ENCODE peak calls at places on chromosomes 7 and 10, in six cellular contexts. Y is HepG2, O is GM12878, P is SK-N-SH, I is K562, K is GM12892. G is an unnamed sample.

GRCh38 chr10:14396441-14397048 is 65.8 kb upstream of the FRMD4A start:
- DNase-seq in Y (no peak), O (no peak), P (peak), I (peak), K (no peak), G (no peak)

GRCh38 chr7:52712938-52713337 is 322.5 kb upstream of the POM121L12 start:
- DNase-seq in Y (no peak), O (no peak), P (no peak), I (no peak), K (no peak), G (no peak)

GRCh38 chr7:84159435-84159834 is 35.2 kb downstream of the SEMA3A start:
- DNase-seq in Y (no peak), O (no peak), P (no peak), I (no peak), K (no peak), G (no peak)

GRCh38 chr10:33195608-33196376 is 138.7 kb downstream of the NRP1 start:
- DNase-seq in Y (peak), O (no peak), P (no peak), I (no peak), K (no peak), G (no peak)

GRCh38 chr7:28605427-28605826 is 193.1 kb downstream of the CREB5 start:
- DNase-seq in Y (no peak), O (no peak), P (no peak), I (no peak), K (no peak), G (no peak)

GRCh38 chr7:48094861-48095293 is 5.8 kb downstream of the UPP1 start:
- DNase-seq in Y (no peak), O (no peak), P (no peak), I (no peak), K (no peak), G (no peak)

GRCh38 chr10:126562209-126562680 is 108.2 kb downstream of the C10orf90 start:
- DNase-seq in Y (no peak), O (no peak), P (no peak), I (no peak), K (no peak), G (no peak)

GRCh38 chr10:89705466-89705865 is 4.1 kb downstream of the KIF20B start:
- DNase-seq in Y (no peak), O (no peak), P (no peak), I (no peak), K (no peak), G (no peak)

GRCh38 chr7:2100278-2101205 is 132.2 kb downstream of the MAD1L1 start:
- DNase-seq in Y (peak), O (peak), P (peak), I (no peak), K (peak), G (peak)

GRCh38 chr7:128347573-128348147 is 4.0 kb upstream of the RBM28 start:
- DNase-seq in Y (peak), O (no peak), P (peak), I (peak), K (no peak), G (no peak)

GRCh38 chr7:105830405-105831218 is 45.8 kb downstream of the ATXN7L1 start:
- DNase-seq in Y (peak), O (no peak), P (peak), I (no peak), K (no peak), G (no peak)

DNA sequence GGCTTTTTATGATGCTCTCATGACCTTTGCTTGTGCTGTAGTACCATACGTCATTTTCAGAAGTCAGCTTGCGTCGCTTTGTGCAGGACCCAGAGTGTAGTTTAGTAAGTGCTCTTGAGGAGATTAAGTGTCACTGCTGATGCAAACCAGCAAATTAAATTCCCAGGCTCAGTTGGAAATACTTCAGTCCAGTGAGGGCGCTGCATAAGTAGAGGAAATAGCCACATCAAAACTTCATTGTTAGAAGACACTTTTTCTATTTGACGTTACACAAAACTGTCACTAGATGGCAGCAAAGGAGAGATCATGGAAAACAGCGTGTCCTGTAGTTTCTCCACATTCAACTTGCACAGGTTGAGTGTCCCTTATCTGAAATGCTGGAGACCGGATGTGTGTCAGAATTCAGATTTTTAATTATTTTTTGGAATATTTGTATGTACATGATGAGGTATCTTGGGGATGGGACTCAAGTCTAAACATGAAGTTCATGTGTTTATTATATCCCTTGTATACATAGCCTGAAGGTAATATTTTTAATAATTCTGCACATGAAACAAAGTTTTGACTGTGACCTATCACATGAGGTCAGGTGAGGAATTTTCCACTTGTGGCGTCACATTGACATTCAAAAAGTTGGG is 7.9 kb downstream of the ZNF22 start:
- DNase-seq in Y (peak), O (peak), P (peak), I (peak), K (no peak), G (no peak)
- TF ChIP-seq TAF1 in Y (no peak), O (no peak), P (no peak), I (no peak), K (no peak), G (no peak)

DNA sequence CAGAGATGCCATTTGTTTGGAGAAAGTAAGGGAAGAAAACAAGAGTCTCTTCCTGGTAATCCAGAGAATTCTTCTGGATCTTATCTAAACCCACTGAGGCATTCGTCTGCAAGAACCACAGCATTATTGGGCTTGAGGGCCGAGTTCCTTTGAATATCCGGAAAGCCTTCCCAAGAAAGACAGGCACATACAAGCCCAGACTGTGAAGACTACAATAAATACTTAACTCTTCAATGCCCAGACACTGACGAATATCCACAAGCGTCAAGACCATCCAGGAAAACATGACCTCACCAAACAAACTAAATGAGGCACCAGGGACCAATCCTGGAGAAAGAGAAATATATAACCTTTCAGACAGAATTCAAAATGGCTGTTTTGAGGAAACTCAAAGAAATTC is 99.0 kb downstream of the RNF32 start:
- DNase-seq in Y (no peak), O (no peak), P (no peak), I (no peak), K (no peak), G (no peak)
- TF ChIP-seq TAF1 in Y (no peak), O (no peak), P (no peak), I (no peak), K (no peak), G (no peak)

GRCh38 chr7:33336820-33337219 is 207.5 kb downstream of the BBS9 start:
- DNase-seq in Y (no peak), O (peak), P (no peak), I (no peak), K (no peak), G (no peak)

GRCh38 chr7:33339074-33339805 is 209.9 kb downstream of the BBS9 start:
- DNase-seq in Y (no peak), O (no peak), P (no peak), I (no peak), K (no peak), G (no peak)

GRCh38 chr7:33334349-33334748 is 205.0 kb downstream of the BBS9 start:
- DNase-seq in Y (peak), O (no peak), P (peak), I (no peak), K (no peak), G (no peak)
- TF ChIP-seq TAF1 in Y (no peak), O (no peak), P (no peak), I (no peak), K (no peak), G (no peak)

DNA sequence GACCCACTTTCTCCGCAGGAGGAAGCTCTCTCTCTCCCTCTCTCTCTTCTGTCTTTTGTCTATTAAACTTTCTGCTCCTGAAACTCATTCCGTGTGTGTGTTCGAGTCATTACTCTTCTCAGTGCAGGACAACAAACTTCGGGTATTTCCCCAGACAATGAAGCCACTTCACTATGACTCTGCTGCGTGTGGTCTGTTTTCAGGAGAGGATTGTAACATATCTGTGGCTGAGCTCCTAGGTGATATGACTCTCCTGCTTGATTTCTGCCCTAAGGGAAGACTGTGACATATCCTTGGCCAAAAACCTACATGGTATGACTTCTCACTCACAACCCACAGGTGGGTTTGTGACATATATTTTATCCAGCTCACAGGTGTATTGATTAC is 39.9 kb upstream of the ZNF107 start:
- DNase-seq in Y (no peak), O (no peak), P (no peak), I (no peak), K (no peak), G (no peak)
- TF ChIP-seq TAF1 in Y (no peak), O (no peak), P (no peak), I (no peak), K (no peak), G (no peak)

DNA sequence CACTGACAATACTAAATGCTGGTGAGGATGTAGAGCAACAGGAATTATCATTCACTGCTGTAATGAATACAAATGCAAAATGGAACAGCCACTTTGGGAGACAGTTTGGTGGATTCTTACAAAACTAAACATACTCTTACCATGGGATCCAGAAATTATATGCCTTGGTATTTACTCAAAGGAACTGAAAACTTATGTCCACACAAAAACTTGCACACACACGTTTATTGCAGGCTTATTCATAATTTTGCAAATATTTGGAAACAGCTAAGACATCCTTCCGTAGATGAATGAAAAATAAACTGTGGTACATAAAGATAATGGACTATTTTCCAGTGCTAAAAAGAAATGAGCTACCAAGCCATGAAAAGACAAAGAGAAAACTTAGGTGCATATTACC is 69.6 kb downstream of the SEM1 start:
- DNase-seq in Y (no peak), O (no peak), P (no peak), I (no peak), K (no peak), G (no peak)
- TF ChIP-seq TAF1 in Y (no peak), O (no peak), P (no peak), I (no peak), K (no peak), G (no peak)